ENCODE peak calls at places on chromosomes 13 and 19, in ten cellular contexts. One of them, this sample, is unnamed.

GRCh38 chr13:78603240-78603947 is at the start of gene POU4F1:
- DNase-seq in psoas muscle: peak
- DNase-seq in PC-9: no peak
- DNase-seq in HEK293T: peak
- DNase-seq in WERI-Rb-1: peak
- DNase-seq in HTR-8/SVneo: peak
- DNase-seq in DMS153: peak
- DNase-seq in T-helper 17 cell: no peak
- DNase-seq in progenitor cell of endocrine pancreas: peak
- DNase-seq in nephron progenitor cell: peak
- DNase-seq in this sample: no peak

GRCh38 chr13:94239135-94239534 is 240.3 kb downstream of the DCT start:
- DNase-seq in psoas muscle: no peak
- DNase-seq in PC-9: no peak
- DNase-seq in HEK293T: no peak
- DNase-seq in WERI-Rb-1: no peak
- DNase-seq in HTR-8/SVneo: peak
- DNase-seq in DMS153: no peak
- DNase-seq in T-helper 17 cell: no peak
- DNase-seq in progenitor cell of endocrine pancreas: no peak
- DNase-seq in nephron progenitor cell: no peak
- DNase-seq in this sample: no peak

GRCh38 chr13:87680298-87680697 is 9.1 kb downstream of the SLITRK5 start:
- DNase-seq in psoas muscle: no peak
- DNase-seq in PC-9: peak
- DNase-seq in HEK293T: no peak
- DNase-seq in WERI-Rb-1: peak
- DNase-seq in HTR-8/SVneo: no peak
- DNase-seq in DMS153: peak
- DNase-seq in T-helper 17 cell: no peak
- DNase-seq in progenitor cell of endocrine pancreas: no peak
- DNase-seq in nephron progenitor cell: no peak
- DNase-seq in this sample: no peak

GRCh38 chr19:35306473-35307246 is 14.7 kb downstream of the MAG start:
- DNase-seq in psoas muscle: no peak
- DNase-seq in PC-9: peak
- DNase-seq in HEK293T: peak
- DNase-seq in WERI-Rb-1: peak
- DNase-seq in HTR-8/SVneo: peak
- DNase-seq in DMS153: no peak
- DNase-seq in T-helper 17 cell: no peak
- DNase-seq in progenitor cell of endocrine pancreas: no peak
- DNase-seq in nephron progenitor cell: no peak
- DNase-seq in this sample: no peak

GRCh38 chr19:51417107-51417806 is at the start of gene SIGLEC10:
- DNase-seq in psoas muscle: no peak
- DNase-seq in PC-9: no peak
- DNase-seq in HEK293T: no peak
- DNase-seq in WERI-Rb-1: no peak
- DNase-seq in HTR-8/SVneo: no peak
- DNase-seq in DMS153: no peak
- DNase-seq in T-helper 17 cell: no peak
- DNase-seq in progenitor cell of endocrine pancreas: no peak
- DNase-seq in nephron progenitor cell: no peak
- DNase-seq in this sample: no peak

GRCh38 chr13:91323349-91323748 is 24.1 kb upstream of the MIR17HG start:
- DNase-seq in psoas muscle: no peak
- DNase-seq in PC-9: no peak
- DNase-seq in HEK293T: no peak
- DNase-seq in WERI-Rb-1: no peak
- DNase-seq in HTR-8/SVneo: no peak
- DNase-seq in DMS153: no peak
- DNase-seq in T-helper 17 cell: no peak
- DNase-seq in progenitor cell of endocrine pancreas: no peak
- DNase-seq in nephron progenitor cell: no peak
- DNase-seq in this sample: no peak

GRCh38 chr13:100550433-100550832 is 38.2 kb downstream of the GGACT start:
- DNase-seq in psoas muscle: peak
- DNase-seq in PC-9: no peak
- DNase-seq in HEK293T: peak
- DNase-seq in WERI-Rb-1: no peak
- DNase-seq in HTR-8/SVneo: no peak
- DNase-seq in DMS153: no peak
- DNase-seq in T-helper 17 cell: no peak
- DNase-seq in progenitor cell of endocrine pancreas: no peak
- DNase-seq in nephron progenitor cell: no peak
- DNase-seq in this sample: no peak

GRCh38 chr19:18310118-18310909 is 12.6 kb downstream of the LSM4 start:
- DNase-seq in psoas muscle: no peak
- DNase-seq in PC-9: no peak
- DNase-seq in HEK293T: no peak
- DNase-seq in WERI-Rb-1: no peak
- DNase-seq in HTR-8/SVneo: no peak
- DNase-seq in DMS153: no peak
- DNase-seq in T-helper 17 cell: no peak
- DNase-seq in progenitor cell of endocrine pancreas: no peak
- DNase-seq in nephron progenitor cell: no peak
- DNase-seq in this sample: no peak

GRCh38 chr13:76944457-76944856 is 3.9 kb upstream of the ACOD1 start:
- DNase-seq in psoas muscle: no peak
- DNase-seq in PC-9: no peak
- DNase-seq in HEK293T: no peak
- DNase-seq in WERI-Rb-1: no peak
- DNase-seq in HTR-8/SVneo: no peak
- DNase-seq in DMS153: no peak
- DNase-seq in T-helper 17 cell: no peak
- DNase-seq in progenitor cell of endocrine pancreas: no peak
- DNase-seq in nephron progenitor cell: no peak
- DNase-seq in this sample: no peak

GRCh38 chr13:45046445-45046844 is 57.1 kb downstream of the GPALPP1 start:
- DNase-seq in psoas muscle: no peak
- DNase-seq in PC-9: no peak
- DNase-seq in HEK293T: no peak
- DNase-seq in WERI-Rb-1: no peak
- DNase-seq in HTR-8/SVneo: no peak
- DNase-seq in DMS153: no peak
- DNase-seq in T-helper 17 cell: no peak
- DNase-seq in progenitor cell of endocrine pancreas: no peak
- DNase-seq in nephron progenitor cell: no peak
- DNase-seq in this sample: no peak

GRCh38 chr13:74406439-74406838 is 272.2 kb upstream of the KLF12 start:
- DNase-seq in psoas muscle: no peak
- DNase-seq in PC-9: no peak
- DNase-seq in HEK293T: no peak
- DNase-seq in WERI-Rb-1: no peak
- DNase-seq in HTR-8/SVneo: no peak
- DNase-seq in DMS153: no peak
- DNase-seq in T-helper 17 cell: no peak
- DNase-seq in progenitor cell of endocrine pancreas: no peak
- DNase-seq in nephron progenitor cell: no peak
- DNase-seq in this sample: no peak

GRCh38 chr13:72194531-72194930 is 327.5 kb upstream of the DACH1 start:
- DNase-seq in psoas muscle: no peak
- DNase-seq in PC-9: no peak
- DNase-seq in HEK293T: peak
- DNase-seq in WERI-Rb-1: no peak
- DNase-seq in HTR-8/SVneo: no peak
- DNase-seq in DMS153: no peak
- DNase-seq in T-helper 17 cell: no peak
- DNase-seq in progenitor cell of endocrine pancreas: no peak
- DNase-seq in nephron progenitor cell: no peak
- DNase-seq in this sample: no peak

GRCh38 chr13:98494769-98495168 is 82.1 kb downstream of the STK24 start:
- DNase-seq in psoas muscle: no peak
- DNase-seq in PC-9: no peak
- DNase-seq in HEK293T: no peak
- DNase-seq in WERI-Rb-1: no peak
- DNase-seq in HTR-8/SVneo: no peak
- DNase-seq in DMS153: no peak
- DNase-seq in T-helper 17 cell: no peak
- DNase-seq in progenitor cell of endocrine pancreas: no peak
- DNase-seq in nephron progenitor cell: no peak
- DNase-seq in this sample: no peak

GRCh38 chr19:6971366-6971765 is 49.9 kb downstream of the MBD3L2B start:
- DNase-seq in psoas muscle: no peak
- DNase-seq in PC-9: no peak
- DNase-seq in HEK293T: no peak
- DNase-seq in WERI-Rb-1: no peak
- DNase-seq in HTR-8/SVneo: peak
- DNase-seq in DMS153: no peak
- DNase-seq in T-helper 17 cell: no peak
- DNase-seq in progenitor cell of endocrine pancreas: no peak
- DNase-seq in nephron progenitor cell: no peak
- DNase-seq in this sample: no peak

GRCh38 chr13:64992314-64992713 is 2237.8 kb downstream of the PCDH9 start:
- DNase-seq in psoas muscle: no peak
- DNase-seq in PC-9: no peak
- DNase-seq in HEK293T: no peak
- DNase-seq in WERI-Rb-1: no peak
- DNase-seq in HTR-8/SVneo: no peak
- DNase-seq in DMS153: no peak
- DNase-seq in T-helper 17 cell: no peak
- DNase-seq in progenitor cell of endocrine pancreas: no peak
- DNase-seq in nephron progenitor cell: no peak
- DNase-seq in this sample: no peak

This sample was measured in HCT116.